ENCODE peak calls at places on chromosome 19, in eight cellular contexts. One of them, this sample, is unnamed.

GRCh38 chr19:55406869-55407624 is 541 bp downstream of the UBE2S start:
- DNase-seq in PC-9: no peak
- DNase-seq in uterus: peak; percentile 40
- DNase-seq in mesenchymal stem cell: peak; percentile 37
- DNase-seq in lung: peak; percentile 37
- DNase-seq in PC-3: no peak
- DNase-seq in lower lobe of right lung: no peak
- DNase-seq in GM23248: peak; percentile 81
- DNase-seq in this sample: peak; percentile 36

GRCh38 chr19:4234142-4234861 is 5.0 kb downstream of the EBI3 start:
- DNase-seq in mesenchymal stem cell: peak; percentile 34
- DNase-seq in lung: no peak
- DNase-seq in uterus: no peak
- DNase-seq in lower lobe of right lung: no peak
- DNase-seq in PC-9: no peak
- DNase-seq in PC-3: no peak
- DNase-seq in GM23248: no peak
- DNase-seq in this sample: no peak

GRCh38 chr19:16446108-16447014 is 25.4 kb downstream of the EPS15L1 start:
- DNase-seq in lower lobe of right lung: no peak
- DNase-seq in mesenchymal stem cell: no peak
- DNase-seq in PC-9: no peak
- DNase-seq in lung: no peak
- DNase-seq in PC-3: no peak
- DNase-seq in uterus: no peak
- DNase-seq in GM23248: no peak
- DNase-seq in this sample: no peak

GRCh38 chr19:57099199-57099661 is 20.6 kb upstream of the USP29 start:
- DNase-seq in PC-9: no peak
- DNase-seq in GM23248: peak; percentile 86
- DNase-seq in uterus: peak; percentile 61
- DNase-seq in mesenchymal stem cell: no peak
- DNase-seq in lower lobe of right lung: peak; percentile 70
- DNase-seq in lung: peak; percentile 54
- DNase-seq in PC-3: peak; percentile 71
- DNase-seq in this sample: no peak

GRCh38 chr19:19403373-19403901 is 2.0 kb upstream of the GATAD2A start:
- DNase-seq in lung: no peak
- DNase-seq in GM23248: peak; percentile 89
- DNase-seq in PC-9: peak; percentile 91
- DNase-seq in uterus: no peak
- DNase-seq in PC-3: peak; percentile 66
- DNase-seq in mesenchymal stem cell: peak; percentile 51
- DNase-seq in lower lobe of right lung: no peak
- DNase-seq in this sample: no peak

GRCh38 chr19:40254714-40255418 is 28.4 kb upstream of the CCNP start:
- DNase-seq in lung: no peak
- DNase-seq in PC-3: no peak
- DNase-seq in mesenchymal stem cell: no peak
- DNase-seq in lower lobe of right lung: no peak
- DNase-seq in uterus: no peak
- DNase-seq in GM23248: no peak
- DNase-seq in PC-9: no peak
- DNase-seq in this sample: no peak

GRCh38 chr19:56301152-56301551 is 13.5 kb downstream of the ZSCAN5A start:
- DNase-seq in PC-3: peak; percentile 15
- DNase-seq in lung: no peak
- DNase-seq in lower lobe of right lung: no peak
- DNase-seq in GM23248: peak; percentile 20
- DNase-seq in PC-9: no peak
- DNase-seq in mesenchymal stem cell: peak; percentile 27
- DNase-seq in uterus: no peak
- DNase-seq in this sample: no peak

GRCh38 chr19:35316560-35316959 is 12.4 kb upstream of the CD22 start:
- DNase-seq in uterus: no peak
- DNase-seq in PC-9: no peak
- DNase-seq in PC-3: no peak
- DNase-seq in mesenchymal stem cell: no peak
- DNase-seq in lower lobe of right lung: no peak
- DNase-seq in GM23248: no peak
- DNase-seq in lung: no peak
- DNase-seq in this sample: no peak

GRCh38 chr19:6803036-6803404 is 30.5 kb downstream of the VAV1 start:
- DNase-seq in PC-3: no peak
- DNase-seq in lower lobe of right lung: no peak
- DNase-seq in PC-9: no peak
- DNase-seq in GM23248: no peak
- DNase-seq in lung: no peak
- DNase-seq in uterus: no peak
- DNase-seq in mesenchymal stem cell: no peak
- DNase-seq in this sample: no peak

GRCh38 chr19:35267818-35268545 is 780 bp upstream of the USF2 start:
- DNase-seq in PC-3: peak; percentile 66
- DNase-seq in uterus: peak; percentile 65
- DNase-seq in GM23248: peak; percentile 88
- DNase-seq in lung: peak; percentile 69
- DNase-seq in lower lobe of right lung: peak; percentile 88
- DNase-seq in PC-9: no peak
- DNase-seq in mesenchymal stem cell: peak; percentile 63
- DNase-seq in this sample: peak; percentile 62

GRCh38 chr19:48308695-48309586 is 16.4 kb upstream of the EMP3 start:
- DNase-seq in lower lobe of right lung: no peak
- DNase-seq in lung: no peak
- DNase-seq in mesenchymal stem cell: peak; percentile 33
- DNase-seq in PC-3: no peak
- DNase-seq in uterus: no peak
- DNase-seq in PC-9: no peak
- DNase-seq in GM23248: no peak
- DNase-seq in this sample: peak; percentile 46

GRCh38 chr19:38793186-38793585 is 4.2 kb downstream of the LGALS7B start:
- DNase-seq in GM23248: peak; percentile 16
- DNase-seq in lower lobe of right lung: no peak
- DNase-seq in uterus: no peak
- DNase-seq in mesenchymal stem cell: no peak
- DNase-seq in PC-9: peak; percentile 48
- DNase-seq in PC-3: peak; percentile 12
- DNase-seq in lung: no peak
- DNase-seq in this sample: no peak

DNA sequence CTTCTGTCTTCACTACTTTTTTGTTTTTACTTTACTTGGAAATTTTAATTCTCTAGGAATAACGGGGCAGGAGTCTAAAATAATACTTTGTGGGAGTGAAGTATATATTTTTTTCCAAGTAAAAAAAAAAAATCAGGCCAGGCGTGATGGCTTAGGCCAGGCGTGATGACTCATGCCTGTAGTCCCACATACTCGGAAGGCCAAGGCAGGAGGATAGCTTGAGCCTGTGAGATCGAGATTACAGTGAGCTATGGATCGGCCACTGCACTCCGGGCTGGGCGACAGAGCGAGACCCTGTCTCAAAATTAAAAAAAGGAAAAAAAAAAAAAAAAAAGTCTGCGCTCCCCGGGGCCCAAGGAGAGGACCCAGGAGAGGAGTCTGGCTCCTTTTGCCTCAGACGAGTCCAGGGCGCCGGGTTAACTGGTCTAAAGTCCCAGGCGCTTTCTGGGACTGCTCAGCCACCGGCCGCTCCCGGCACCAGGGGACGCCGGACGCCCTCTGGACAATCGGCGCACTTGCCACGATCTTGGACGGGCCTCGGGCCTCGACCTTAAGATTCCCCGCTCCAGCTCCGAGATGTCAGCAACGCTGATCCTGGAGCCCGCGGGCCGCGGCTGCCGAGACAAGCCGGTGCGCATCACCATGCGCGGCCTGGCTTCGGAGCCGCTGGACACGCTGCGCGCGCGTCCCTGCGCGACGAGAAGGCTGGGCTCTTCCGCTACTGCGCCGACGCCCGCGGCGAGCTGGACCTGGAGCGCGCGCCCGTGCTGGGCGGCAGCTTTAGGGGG is 2.7 kb upstream of the ZFP82 start:
- DNase-seq in GM23248: peak; percentile 70
- DNase-seq in mesenchymal stem cell: peak; percentile 28
- DNase-seq in PC-9: no peak
- DNase-seq in uterus: peak; percentile 17
- DNase-seq in lung: no peak
- DNase-seq in lower lobe of right lung: no peak
- DNase-seq in PC-3: no peak
- DNase-seq in this sample: no peak
- H3K9me3 ChIP-seq in GM23248: no peaks in the 10 kb centered on the region
- H3K9me3 ChIP-seq in mesenchymal stem cell: peaks cover 26% of the 10 kb centered on the region
- H3K9me3 ChIP-seq in PC-9: peaks cover 5% of the 10 kb centered on the region
- H3K9me3 ChIP-seq in uterus: no peaks in the 10 kb centered on the region
- H3K9me3 ChIP-seq in lung: no peaks in the 10 kb centered on the region
- H3K9me3 ChIP-seq in lower lobe of right lung: no peaks in the 10 kb centered on the region
- H3K9me3 ChIP-seq in PC-3: no peaks in the 10 kb centered on the region
- H3K9me3 ChIP-seq in this sample: peaks cover 11% of the 10 kb centered on the region

DNA sequence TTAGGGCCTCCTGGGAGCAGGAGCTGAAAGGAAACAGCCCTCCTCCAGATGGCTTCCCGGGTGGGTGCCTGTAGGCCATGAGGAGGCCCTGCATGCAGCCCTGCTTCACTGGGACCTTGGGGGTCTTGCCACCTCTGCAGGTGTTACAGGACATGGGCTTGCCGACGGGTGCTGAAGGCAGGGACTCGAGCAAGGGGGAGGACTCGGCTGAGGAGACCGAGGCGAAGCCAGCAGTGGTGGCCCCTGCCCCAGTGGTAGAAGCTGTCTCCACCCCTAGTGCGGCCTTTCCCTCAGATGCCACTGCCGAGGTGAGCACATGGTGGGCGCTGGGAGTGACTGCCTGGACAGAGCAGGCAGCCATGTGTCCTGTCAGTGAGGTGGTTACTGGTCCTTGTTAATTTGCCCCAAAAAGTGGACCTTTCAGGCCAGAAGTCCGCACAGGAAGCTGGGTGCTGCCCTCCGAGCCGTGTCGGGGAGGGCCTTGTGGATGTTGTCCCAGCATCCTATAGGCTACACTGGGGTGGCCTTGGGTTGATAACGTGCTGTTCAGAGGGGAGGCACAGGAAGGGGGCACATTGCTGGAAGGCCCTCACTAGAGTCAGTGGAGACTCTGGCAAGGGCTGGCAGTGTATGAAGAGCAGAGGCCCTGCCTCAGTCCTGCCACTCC is 18.7 kb upstream of the QTRT1 start:
- DNase-seq in PC-9: no peak
- DNase-seq in uterus: no peak
- DNase-seq in GM23248: no peak
- DNase-seq in lower lobe of right lung: no peak
- DNase-seq in lung: no peak
- DNase-seq in mesenchymal stem cell: no peak
- DNase-seq in PC-3: no peak
- DNase-seq in this sample: no peak
- H3K36me3 ChIP-seq in PC-9: peaks cover 70% of the 10 kb centered on the region
- H3K36me3 ChIP-seq in uterus: no peaks in the 10 kb centered on the region
- H3K36me3 ChIP-seq in GM23248: peaks cover 56% of the 10 kb centered on the region
- H3K36me3 ChIP-seq in lower lobe of right lung: peaks cover 100% of the 10 kb centered on the region
- H3K36me3 ChIP-seq in lung: peaks cover 91% of the 10 kb centered on the region
- H3K36me3 ChIP-seq in mesenchymal stem cell: peaks cover 87% of the 10 kb centered on the region
- H3K36me3 ChIP-seq in PC-3: peaks cover 96% of the 10 kb centered on the region
- H3K36me3 ChIP-seq in this sample: peaks cover 17% of the 10 kb centered on the region

DNA sequence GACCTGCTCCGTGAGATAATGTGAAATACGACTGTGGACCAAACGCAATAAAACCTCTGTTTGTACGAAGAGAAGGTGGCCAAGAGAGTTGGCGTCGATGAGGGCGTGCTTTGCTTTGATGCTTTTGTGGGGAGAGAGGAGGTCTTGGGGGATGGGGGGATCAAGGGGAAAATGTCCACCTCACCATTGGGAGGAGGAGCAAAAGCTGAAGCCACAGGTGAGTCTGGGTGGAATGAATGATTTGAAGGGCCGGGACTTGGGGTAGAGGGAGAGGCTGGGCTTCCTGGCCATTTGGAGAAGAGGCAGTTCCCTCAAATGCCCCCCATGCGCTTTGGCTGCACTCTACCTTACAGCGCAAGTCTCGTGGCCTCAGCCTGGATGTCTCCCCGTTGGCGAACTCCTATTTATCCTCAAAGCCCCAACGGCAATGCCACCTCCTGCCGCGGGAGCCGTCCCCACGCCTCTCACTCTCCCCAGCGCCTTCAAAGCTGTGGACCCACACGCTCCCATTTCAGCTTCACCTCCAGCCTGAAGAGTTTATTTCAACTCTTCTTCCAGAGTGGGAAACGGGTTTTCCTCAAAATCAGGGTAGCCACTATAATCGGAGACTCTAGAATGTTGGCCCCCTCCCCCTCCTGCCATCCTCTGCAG is 787 bp upstream of the ABCA7 start:
- DNase-seq in mesenchymal stem cell: peak; percentile 44
- DNase-seq in lung: no peak
- DNase-seq in uterus: no peak
- DNase-seq in lower lobe of right lung: no peak
- DNase-seq in PC-3: no peak
- DNase-seq in GM23248: peak; percentile 45
- DNase-seq in PC-9: no peak
- DNase-seq in this sample: no peak
- H3K4me3 ChIP-seq in mesenchymal stem cell: peak overlapping the region; percentile 86
- H3K4me3 ChIP-seq in lung: no peak overlapping the region
- H3K4me3 ChIP-seq in uterus: no peak overlapping the region
- H3K4me3 ChIP-seq in lower lobe of right lung: peak overlapping the region; percentile 74
- H3K4me3 ChIP-seq in PC-3: peak overlapping the region; percentile 77
- H3K4me3 ChIP-seq in GM23248: peak overlapping the region; percentile 68
- H3K4me3 ChIP-seq in PC-9: peak overlapping the region; percentile 72
- H3K4me3 ChIP-seq in this sample: no peak overlapping the region

GRCh38 chr19:23385404-23385803 is 9.9 kb downstream of the ZNF91 start:
- DNase-seq in uterus: no peak
- DNase-seq in PC-9: no peak
- DNase-seq in PC-3: no peak
- DNase-seq in lower lobe of right lung: no peak
- DNase-seq in GM23248: no peak
- DNase-seq in lung: no peak
- DNase-seq in mesenchymal stem cell: no peak
- DNase-seq in this sample: no peak

GRCh38 chr19:23381114-23381513 is 14.2 kb downstream of the ZNF91 start:
- DNase-seq in mesenchymal stem cell: no peak
- DNase-seq in PC-9: peak; percentile 59
- DNase-seq in lower lobe of right lung: no peak
- DNase-seq in PC-3: peak; percentile 56
- DNase-seq in GM23248: no peak
- DNase-seq in lung: no peak
- DNase-seq in uterus: no peak
- DNase-seq in this sample: no peak

GRCh38 chr19:23384166-23384565 is 11.1 kb downstream of the ZNF91 start:
- DNase-seq in PC-3: no peak
- DNase-seq in mesenchymal stem cell: no peak
- DNase-seq in lower lobe of right lung: no peak
- DNase-seq in uterus: no peak
- DNase-seq in PC-9: no peak
- DNase-seq in lung: no peak
- DNase-seq in GM23248: no peak
- DNase-seq in this sample: no peak

GRCh38 chr19:23384858-23385257 is 10.4 kb downstream of the ZNF91 start:
- DNase-seq in lower lobe of right lung: no peak
- DNase-seq in mesenchymal stem cell: no peak
- DNase-seq in GM23248: no peak
- DNase-seq in uterus: no peak
- DNase-seq in PC-9: no peak
- DNase-seq in lung: no peak
- DNase-seq in PC-3: no peak
- DNase-seq in this sample: no peak

DNA sequence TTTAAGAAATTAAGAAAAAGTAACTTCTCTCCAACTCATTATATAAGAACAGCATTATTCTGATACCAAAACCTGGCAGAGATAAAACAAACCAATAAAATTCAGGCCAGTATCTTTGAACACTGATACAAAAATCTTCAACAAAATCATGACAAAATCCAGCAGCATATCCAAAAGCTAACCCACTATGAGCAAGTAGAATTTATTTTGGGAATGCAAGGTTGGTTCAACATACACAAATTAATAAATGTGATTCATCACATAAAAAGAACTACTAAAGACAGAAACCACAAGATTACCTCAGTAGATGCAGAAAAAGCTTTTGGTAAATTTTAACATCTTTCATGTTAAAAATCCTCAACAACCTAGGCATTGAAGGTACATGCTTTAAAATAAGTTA is 12.3 kb downstream of the ZNF91 start:
- DNase-seq in PC-3: no peak
- DNase-seq in mesenchymal stem cell: no peak
- DNase-seq in lung: no peak
- DNase-seq in GM23248: no peak
- DNase-seq in PC-9: no peak
- DNase-seq in lower lobe of right lung: no peak
- DNase-seq in uterus: no peak
- DNase-seq in this sample: no peak
- H3K9me3 ChIP-seq in PC-3: peaks cover 57% of the 10 kb centered on the region
- H3K9me3 ChIP-seq in mesenchymal stem cell: peaks cover 98% of the 10 kb centered on the region
- H3K9me3 ChIP-seq in lung: no peaks in the 10 kb centered on the region
- H3K9me3 ChIP-seq in GM23248: no peaks in the 10 kb centered on the region
- H3K9me3 ChIP-seq in PC-9: peaks cover 73% of the 10 kb centered on the region
- H3K9me3 ChIP-seq in lower lobe of right lung: peaks cover 72% of the 10 kb centered on the region
- H3K9me3 ChIP-seq in uterus: no peaks in the 10 kb centered on the region
- H3K9me3 ChIP-seq in this sample: peaks cover 17% of the 10 kb centered on the region

This sample was measured in Caco-2.